ENCODE peak calls at places on chromosomes 7 and 10, in nine cellular contexts. One of them, this sample, is unnamed.

GRCh38 chr10:58573970-58574538 is 61.4 kb downstream of the BICC1 start:
- DNase-seq in AG10803: peak
- DNase-seq in endothelial cell: no peak
- DNase-seq in sigmoid colon: no peak
- DNase-seq in CD4-positive, alpha-beta T cell: no peak
- DNase-seq in neural crest cell: no peak
- DNase-seq in mesothelial cell of epicardium: no peak
- DNase-seq in psoas muscle: no peak
- DNase-seq in B cell: no peak
- DNase-seq in this sample: no peak

GRCh38 chr7:110181768-110182167 is 909.2 kb upstream of the LRRN3 start:
- DNase-seq in AG10803: no peak
- DNase-seq in endothelial cell: no peak
- DNase-seq in sigmoid colon: no peak
- DNase-seq in CD4-positive, alpha-beta T cell: no peak
- DNase-seq in neural crest cell: no peak
- DNase-seq in mesothelial cell of epicardium: no peak
- DNase-seq in psoas muscle: no peak
- DNase-seq in B cell: no peak
- DNase-seq in this sample: no peak

GRCh38 chr10:122034149-122034756 is 45.3 kb downstream of the TACC2 start:
- DNase-seq in AG10803: peak
- DNase-seq in endothelial cell: no peak
- DNase-seq in sigmoid colon: no peak
- DNase-seq in CD4-positive, alpha-beta T cell: no peak
- DNase-seq in neural crest cell: no peak
- DNase-seq in mesothelial cell of epicardium: no peak
- DNase-seq in psoas muscle: no peak
- DNase-seq in B cell: no peak
- DNase-seq in this sample: no peak

GRCh38 chr7:141563956-141564623 is 12.9 kb downstream of the AGK start:
- DNase-seq in AG10803: no peak
- DNase-seq in endothelial cell: no peak
- DNase-seq in sigmoid colon: no peak
- DNase-seq in CD4-positive, alpha-beta T cell: no peak
- DNase-seq in neural crest cell: no peak
- DNase-seq in mesothelial cell of epicardium: no peak
- DNase-seq in psoas muscle: no peak
- DNase-seq in B cell: no peak
- DNase-seq in this sample: no peak

GRCh38 chr10:119029613-119030420 is at the start of gene NANOS1:
- DNase-seq in AG10803: no peak
- DNase-seq in endothelial cell: peak
- DNase-seq in sigmoid colon: no peak
- DNase-seq in CD4-positive, alpha-beta T cell: no peak
- DNase-seq in neural crest cell: peak
- DNase-seq in mesothelial cell of epicardium: no peak
- DNase-seq in psoas muscle: peak
- DNase-seq in B cell: no peak
- DNase-seq in this sample: no peak

GRCh38 chr7:20316706-20317105 is 14.0 kb upstream of the ITGB8 start:
- DNase-seq in AG10803: no peak
- DNase-seq in endothelial cell: no peak
- DNase-seq in sigmoid colon: no peak
- DNase-seq in CD4-positive, alpha-beta T cell: no peak
- DNase-seq in neural crest cell: no peak
- DNase-seq in mesothelial cell of epicardium: no peak
- DNase-seq in psoas muscle: no peak
- DNase-seq in B cell: no peak
- DNase-seq in this sample: no peak

GRCh38 chr7:111460695-111461094 is 101.6 kb downstream of the IMMP2L start:
- DNase-seq in AG10803: no peak
- DNase-seq in endothelial cell: no peak
- DNase-seq in sigmoid colon: no peak
- DNase-seq in CD4-positive, alpha-beta T cell: no peak
- DNase-seq in neural crest cell: no peak
- DNase-seq in mesothelial cell of epicardium: no peak
- DNase-seq in psoas muscle: no peak
- DNase-seq in B cell: no peak
- DNase-seq in this sample: no peak

GRCh38 chr10:29212597-29212996 is 76.3 kb upstream of the LYZL1 start:
- DNase-seq in AG10803: no peak
- DNase-seq in endothelial cell: no peak
- DNase-seq in sigmoid colon: no peak
- DNase-seq in CD4-positive, alpha-beta T cell: no peak
- DNase-seq in neural crest cell: no peak
- DNase-seq in mesothelial cell of epicardium: no peak
- DNase-seq in psoas muscle: no peak
- DNase-seq in B cell: no peak
- DNase-seq in this sample: no peak

GRCh38 chr7:20197837-20198236 is 19.3 kb downstream of the MACC1 start:
- DNase-seq in AG10803: no peak
- DNase-seq in endothelial cell: no peak
- DNase-seq in sigmoid colon: no peak
- DNase-seq in CD4-positive, alpha-beta T cell: no peak
- DNase-seq in neural crest cell: no peak
- DNase-seq in mesothelial cell of epicardium: no peak
- DNase-seq in psoas muscle: no peak
- DNase-seq in B cell: no peak
- DNase-seq in this sample: no peak

GRCh38 chr7:18889436-18889835 is 228.0 kb downstream of the TWIST1 start:
- DNase-seq in AG10803: no peak
- DNase-seq in endothelial cell: no peak
- DNase-seq in sigmoid colon: no peak
- DNase-seq in CD4-positive, alpha-beta T cell: no peak
- DNase-seq in neural crest cell: no peak
- DNase-seq in mesothelial cell of epicardium: no peak
- DNase-seq in psoas muscle: no peak
- DNase-seq in B cell: no peak
- DNase-seq in this sample: no peak

GRCh38 chr7:81430150-81430549 is 339.7 kb downstream of the HGF start:
- DNase-seq in AG10803: no peak
- DNase-seq in endothelial cell: no peak
- DNase-seq in sigmoid colon: no peak
- DNase-seq in CD4-positive, alpha-beta T cell: no peak
- DNase-seq in neural crest cell: no peak
- DNase-seq in mesothelial cell of epicardium: no peak
- DNase-seq in psoas muscle: no peak
- DNase-seq in B cell: no peak
- DNase-seq in this sample: no peak

GRCh38 chr7:127667017-127667670 is 15.2 kb downstream of the SND1 start:
- DNase-seq in AG10803: peak
- DNase-seq in endothelial cell: no peak
- DNase-seq in sigmoid colon: no peak
- DNase-seq in CD4-positive, alpha-beta T cell: no peak
- DNase-seq in neural crest cell: no peak
- DNase-seq in mesothelial cell of epicardium: no peak
- DNase-seq in psoas muscle: no peak
- DNase-seq in B cell: no peak
- DNase-seq in this sample: no peak

GRCh38 chr10:35446439-35446838 is 110.1 kb downstream of the CCNY start:
- DNase-seq in AG10803: peak
- DNase-seq in endothelial cell: no peak
- DNase-seq in sigmoid colon: no peak
- DNase-seq in CD4-positive, alpha-beta T cell: no peak
- DNase-seq in neural crest cell: no peak
- DNase-seq in mesothelial cell of epicardium: no peak
- DNase-seq in psoas muscle: no peak
- DNase-seq in B cell: no peak
- DNase-seq in this sample: no peak

GRCh38 chr10:8048281-8049008 is 6.0 kb upstream of the GATA3 start:
- DNase-seq in AG10803: no peak
- DNase-seq in endothelial cell: no peak
- DNase-seq in sigmoid colon: no peak
- DNase-seq in CD4-positive, alpha-beta T cell: no peak
- DNase-seq in neural crest cell: no peak
- DNase-seq in mesothelial cell of epicardium: no peak
- DNase-seq in psoas muscle: no peak
- DNase-seq in B cell: no peak
- DNase-seq in this sample: no peak

GRCh38 chr7:56491636-56492425 is 375.6 kb upstream of the NUPR2 start:
- DNase-seq in AG10803: no peak
- DNase-seq in endothelial cell: no peak
- DNase-seq in sigmoid colon: no peak
- DNase-seq in CD4-positive, alpha-beta T cell: no peak
- DNase-seq in neural crest cell: no peak
- DNase-seq in mesothelial cell of epicardium: no peak
- DNase-seq in psoas muscle: no peak
- DNase-seq in B cell: no peak
- DNase-seq in this sample: no peak

GRCh38 chr7:56493196-56493595 is 377.0 kb upstream of the NUPR2 start:
- DNase-seq in AG10803: no peak
- DNase-seq in endothelial cell: no peak
- DNase-seq in sigmoid colon: no peak
- DNase-seq in CD4-positive, alpha-beta T cell: no peak
- DNase-seq in neural crest cell: no peak
- DNase-seq in mesothelial cell of epicardium: no peak
- DNase-seq in psoas muscle: no peak
- DNase-seq in B cell: no peak
- DNase-seq in this sample: no peak

GRCh38 chr7:56493704-56494450 is 377.7 kb upstream of the NUPR2 start:
- DNase-seq in AG10803: no peak
- DNase-seq in endothelial cell: no peak
- DNase-seq in sigmoid colon: no peak
- DNase-seq in CD4-positive, alpha-beta T cell: no peak
- DNase-seq in neural crest cell: no peak
- DNase-seq in mesothelial cell of epicardium: no peak
- DNase-seq in psoas muscle: no peak
- DNase-seq in B cell: no peak
- DNase-seq in this sample: no peak

GRCh38 chr7:56495165-56495564 is 378.9 kb upstream of the NUPR2 start:
- DNase-seq in AG10803: no peak
- DNase-seq in endothelial cell: no peak
- DNase-seq in sigmoid colon: no peak
- DNase-seq in CD4-positive, alpha-beta T cell: no peak
- DNase-seq in neural crest cell: no peak
- DNase-seq in mesothelial cell of epicardium: no peak
- DNase-seq in psoas muscle: no peak
- DNase-seq in B cell: no peak
- DNase-seq in this sample: no peak
- TF ChIP-seq CTCF in AG10803: no peak
- TF ChIP-seq CTCF in endothelial cell: no peak
- TF ChIP-seq CTCF in sigmoid colon: no peak
- TF ChIP-seq CTCF in CD4-positive, alpha-beta T cell: no peak
- TF ChIP-seq CTCF in neural crest cell: no peak
- TF ChIP-seq CTCF in mesothelial cell of epicardium: no peak
- TF ChIP-seq CTCF in psoas muscle: no peak
- TF ChIP-seq CTCF in B cell: no peak
- TF ChIP-seq CTCF in this sample: no peak

GRCh38 chr10:133312016-133312768 is 3.5 kb downstream of the ZNF511 start:
- DNase-seq in AG10803: no peak
- DNase-seq in endothelial cell: no peak
- DNase-seq in sigmoid colon: no peak
- DNase-seq in CD4-positive, alpha-beta T cell: no peak
- DNase-seq in neural crest cell: no peak
- DNase-seq in mesothelial cell of epicardium: no peak
- DNase-seq in psoas muscle: no peak
- DNase-seq in B cell: no peak
- DNase-seq in this sample: peak
- TF ChIP-seq CTCF in AG10803: no peak
- TF ChIP-seq CTCF in endothelial cell: no peak
- TF ChIP-seq CTCF in sigmoid colon: no peak
- TF ChIP-seq CTCF in CD4-positive, alpha-beta T cell: no peak
- TF ChIP-seq CTCF in neural crest cell: no peak
- TF ChIP-seq CTCF in mesothelial cell of epicardium: no peak
- TF ChIP-seq CTCF in psoas muscle: no peak
- TF ChIP-seq CTCF in B cell: no peak
- TF ChIP-seq CTCF in this sample: no peak

GRCh38 chr10:30238836-30239235 is 110.2 kb downstream of the MTPAP start:
- DNase-seq in AG10803: no peak
- DNase-seq in endothelial cell: no peak
- DNase-seq in sigmoid colon: no peak
- DNase-seq in CD4-positive, alpha-beta T cell: no peak
- DNase-seq in neural crest cell: no peak
- DNase-seq in mesothelial cell of epicardium: no peak
- DNase-seq in psoas muscle: no peak
- DNase-seq in B cell: no peak
- DNase-seq in this sample: no peak

DNA sequence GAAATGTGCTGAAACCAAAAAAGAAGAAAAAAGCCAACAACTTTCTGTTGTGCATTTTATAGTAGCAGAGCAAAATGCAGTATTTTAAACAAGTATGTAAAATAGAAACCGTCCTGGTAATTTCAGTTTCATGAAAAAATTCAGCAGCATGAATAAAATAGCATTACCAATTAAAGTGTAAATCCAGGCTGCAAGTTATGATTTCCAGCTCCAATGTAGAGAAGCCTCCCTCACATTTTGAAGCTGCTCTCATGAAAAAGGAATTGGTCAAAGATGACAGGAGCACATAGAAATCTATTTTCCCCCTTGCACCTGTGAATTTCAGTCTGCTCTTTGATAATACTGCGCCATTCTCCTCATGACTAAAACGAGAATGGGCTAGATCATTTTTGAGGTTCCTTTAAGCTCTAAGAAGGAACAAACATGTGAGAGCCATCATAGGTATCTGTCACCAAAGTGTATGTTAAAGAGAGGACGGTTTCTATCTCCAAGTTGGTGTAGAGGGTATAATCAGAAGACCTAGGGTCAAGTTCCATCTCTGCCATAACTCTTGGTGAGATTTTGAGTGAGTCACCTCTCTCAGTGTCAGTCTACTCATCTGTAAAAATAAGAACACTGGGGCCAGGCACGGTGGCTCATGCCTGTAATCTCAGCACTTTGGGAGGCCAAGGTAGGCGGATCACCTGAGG is 107.5 kb downstream of the MTPAP start:
- DNase-seq in AG10803: no peak
- DNase-seq in endothelial cell: no peak
- DNase-seq in sigmoid colon: no peak
- DNase-seq in CD4-positive, alpha-beta T cell: no peak
- DNase-seq in neural crest cell: no peak
- DNase-seq in mesothelial cell of epicardium: no peak
- DNase-seq in psoas muscle: no peak
- DNase-seq in B cell: no peak
- DNase-seq in this sample: no peak
- TF ChIP-seq CTCF in AG10803: no peak
- TF ChIP-seq CTCF in endothelial cell: no peak
- TF ChIP-seq CTCF in sigmoid colon: no peak
- TF ChIP-seq CTCF in CD4-positive, alpha-beta T cell: no peak
- TF ChIP-seq CTCF in neural crest cell: no peak
- TF ChIP-seq CTCF in mesothelial cell of epicardium: peak
- TF ChIP-seq CTCF in psoas muscle: no peak
- TF ChIP-seq CTCF in B cell: no peak
- TF ChIP-seq CTCF in this sample: peak

DNA sequence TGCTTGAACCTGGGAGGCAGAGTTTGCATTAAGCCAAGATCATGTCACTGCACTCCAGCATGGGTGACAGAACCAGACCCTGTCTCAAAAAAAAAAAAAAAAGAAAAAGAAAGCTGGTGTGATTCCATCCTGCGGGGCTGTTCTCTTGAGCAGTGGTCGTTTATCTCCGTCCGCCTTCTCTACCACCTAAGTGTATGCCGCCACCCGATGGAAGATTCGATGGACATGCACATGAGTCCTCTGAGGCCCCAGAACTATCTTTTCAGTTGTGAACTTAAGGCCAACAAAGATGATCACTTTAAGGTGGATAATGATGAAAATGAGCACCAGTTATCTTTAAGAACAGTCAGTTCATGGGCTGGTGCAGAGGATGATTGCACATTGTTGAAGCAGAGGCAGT is 65.7 kb downstream of the ABRAXAS2 start:
- DNase-seq in AG10803: no peak
- DNase-seq in endothelial cell: no peak
- DNase-seq in sigmoid colon: no peak
- DNase-seq in CD4-positive, alpha-beta T cell: no peak
- DNase-seq in neural crest cell: no peak
- DNase-seq in mesothelial cell of epicardium: no peak
- DNase-seq in psoas muscle: no peak
- DNase-seq in B cell: no peak
- DNase-seq in this sample: no peak
- TF ChIP-seq CTCF in AG10803: no peak
- TF ChIP-seq CTCF in endothelial cell: no peak
- TF ChIP-seq CTCF in sigmoid colon: no peak
- TF ChIP-seq CTCF in CD4-positive, alpha-beta T cell: no peak
- TF ChIP-seq CTCF in neural crest cell: no peak
- TF ChIP-seq CTCF in mesothelial cell of epicardium: no peak
- TF ChIP-seq CTCF in psoas muscle: no peak
- TF ChIP-seq CTCF in B cell: no peak
- TF ChIP-seq CTCF in this sample: no peak